ENCODE peak calls at places on chromosomes 4 and X, in six cellular contexts. K, L, T, C, Y and O are unnamed samples.

GRCh38 chr4:111283066-111283677 is 660.3 kb upstream of the PITX2 start:
- DNase-seq in K (peak), L (peak), T (peak), C (no peak), Y (peak), O (peak)

GRCh38 chr4:152935661-152936445 is at the start of gene FHDC1:
- DNase-seq in K (peak), L (no peak), T (peak), C (no peak), Y (no peak), O (no peak)

GRCh38 chr4:174023641-174024040 is 259.8 kb downstream of the FBXO8 start:
- DNase-seq in K (no peak), L (peak), T (no peak), C (no peak), Y (no peak), O (no peak)

GRCh38 chr4:123163501-123163900 is 233.1 kb upstream of the SPRY1 start:
- DNase-seq in K (no peak), L (no peak), T (no peak), C (no peak), Y (no peak), O (no peak)

GRCh38 chr4:73704314-73705055 is 35.9 kb upstream of the CXCL8 start:
- DNase-seq in K (no peak), L (peak), T (no peak), C (no peak), Y (no peak), O (no peak)

GRCh38 chrX:40307871-40308270 is 210.1 kb upstream of the BCOR start:
- DNase-seq in K (no peak), L (no peak), T (no peak), C (no peak), Y (no peak), O (no peak)

GRCh38 chrX:149370097-149370496 is 135.0 kb downstream of the IDS start:
- DNase-seq in K (no peak), L (no peak), T (no peak), C (no peak), Y (no peak), O (no peak)

GRCh38 chr4:34766935-34767859 is 1477.1 kb downstream of the ARAP2 start:
- DNase-seq in K (no peak), L (no peak), T (no peak), C (no peak), Y (no peak), O (no peak)

GRCh38 chrX:47483310-47484268 is 567 bp upstream of the ZNF41 start:
- DNase-seq in K (no peak), L (no peak), T (no peak), C (no peak), Y (no peak), O (no peak)

GRCh38 chr4:3311489-3312171 is 18.8 kb downstream of the RGS12 start:
- DNase-seq in K (no peak), L (no peak), T (no peak), C (no peak), Y (no peak), O (no peak)

GRCh38 chr4:55125087-55125721 is at the start of gene KDR:
- DNase-seq in K (no peak), L (no peak), T (peak), C (no peak), Y (no peak), O (no peak)

GRCh38 chrX:45445745-45446412 is 245.2 kb upstream of the DIPK2B start:
- DNase-seq in K (no peak), L (peak), T (no peak), C (no peak), Y (no peak), O (no peak)

GRCh38 chr4:6378493-6379445 is 93.6 kb downstream of the PPP2R2C start:
- DNase-seq in K (no peak), L (no peak), T (no peak), C (no peak), Y (no peak), O (no peak)

GRCh38 chrX:53440631-53441517 is 6.7 kb upstream of the HSD17B10 start:
- DNase-seq in K (no peak), L (no peak), T (no peak), C (peak), Y (no peak), O (no peak)

GRCh38 chrX:74431807-74432206 is 10.5 kb downstream of the SLC16A2 start:
- DNase-seq in K (no peak), L (no peak), T (no peak), C (no peak), Y (no peak), O (no peak)

GRCh38 chrX:81174286-81174685 is 27.4 kb downstream of the HMGN5 start:
- DNase-seq in K (peak), L (peak), T (peak), C (no peak), Y (no peak), O (no peak)

GRCh38 chrX:106972896-106973295 is 27.1 kb downstream of the MORC4 start:
- DNase-seq in K (no peak), L (no peak), T (no peak), C (no peak), Y (no peak), O (no peak)

GRCh38 chr4:56434599-56435000 is 815 bp downstream of the PPAT start:
- DNase-seq in K (no peak), L (no peak), T (peak), C (no peak), Y (no peak), O (no peak)

GRCh38 chrX:69196666-69197065 is 31.4 kb upstream of the PJA1 start:
- DNase-seq in K (no peak), L (no peak), T (no peak), C (no peak), Y (no peak), O (no peak)

GRCh38 chr4:121375262-121375661 is 5.6 kb downstream of the QRFPR start:
- DNase-seq in K (no peak), L (no peak), T (no peak), C (no peak), Y (no peak), O (no peak)

GRCh38 chr4:55087016-55087929 is 38.1 kb downstream of the KDR start:
- DNase-seq in K (no peak), L (no peak), T (no peak), C (peak), Y (no peak), O (no peak)

GRCh38 chr4:41692717-41693345 is 55.7 kb downstream of the PHOX2B start:
- DNase-seq in K (peak), L (no peak), T (peak), C (no peak), Y (no peak), O (peak)

GRCh38 chr4:19776021-19776459 is 475.7 kb upstream of the SLIT2 start:
- DNase-seq in K (no peak), L (peak), T (peak), C (no peak), Y (no peak), O (no peak)

GRCh38 chr4:95362906-95363578 is 185.7 kb downstream of the UNC5C start:
- DNase-seq in K (no peak), L (no peak), T (peak), C (no peak), Y (no peak), O (no peak)

GRCh38 chr4:13559414-13559813 is 15.1 kb upstream of the NKX3-2 start:
- DNase-seq in K (no peak), L (peak), T (no peak), C (no peak), Y (no peak), O (no peak)

GRCh38 chrX:12693754-12694153 is 97.5 kb upstream of the PRPS2 start:
- DNase-seq in K (no peak), L (no peak), T (no peak), C (no peak), Y (no peak), O (no peak)

GRCh38 chrX:69232945-69233344 is 67.7 kb upstream of the PJA1 start:
- DNase-seq in K (no peak), L (no peak), T (no peak), C (no peak), Y (no peak), O (no peak)

GRCh38 chr4:181308476-181309170 is 934.6 kb upstream of the TENM3 start:
- DNase-seq in K (no peak), L (no peak), T (no peak), C (no peak), Y (no peak), O (no peak)

GRCh38 chrX:2710041-2710471 is 19.0 kb downstream of the CD99 start:
- DNase-seq in K (no peak), L (peak), T (no peak), C (no peak), Y (no peak), O (no peak)

GRCh38 chr4:121733942-121734341 is 31.0 kb downstream of the SMIM43 start:
- DNase-seq in K (no peak), L (no peak), T (no peak), C (no peak), Y (no peak), O (no peak)

GRCh38 chrX:39418132-39418935 is 617.1 kb downstream of the MID1IP1 start:
- DNase-seq in K (no peak), L (no peak), T (no peak), C (no peak), Y (no peak), O (no peak)

GRCh38 chrX:67917412-67918010 is 373.7 kb downstream of the AR start:
- DNase-seq in K (no peak), L (no peak), T (no peak), C (no peak), Y (no peak), O (no peak)

GRCh38 chrX:132426695-132427281 is 62.0 kb downstream of the MBNL3 start:
- DNase-seq in K (peak), L (no peak), T (no peak), C (no peak), Y (no peak), O (no peak)

GRCh38 chrX:38649227-38649626 is 87.9 kb downstream of the TSPAN7 start:
- DNase-seq in K (no peak), L (no peak), T (no peak), C (no peak), Y (no peak), O (no peak)

GRCh38 chr4:1933700-1934099 is 62.5 kb downstream of the NSD2 start:
- DNase-seq in K (no peak), L (no peak), T (no peak), C (no peak), Y (no peak), O (no peak)

GRCh38 chr4:80295331-80295730 is 28.9 kb downstream of the FGF5 start:
- DNase-seq in K (no peak), L (no peak), T (no peak), C (no peak), Y (no peak), O (no peak)

GRCh38 chrX:10622197-10622596 is 1.8 kb upstream of the MID1 start:
- DNase-seq in K (no peak), L (no peak), T (no peak), C (no peak), Y (no peak), O (no peak)

GRCh38 chr4:76623217-76624060 is 188.4 kb downstream of the SHROOM3 start:
- DNase-seq in K (no peak), L (no peak), T (no peak), C (no peak), Y (no peak), O (no peak)